ENCODE peak calls at places on chromosomes 7 and 10, in ten cellular contexts. E is B cell, R is BJ, D is endothelial cell, Z is Peyer's patch, W is endothelial cell of umbilical vein, I is upper lobe of right lung, S is ovary, A is adrenal gland, M is gastrocnemius medialis. Y is an unnamed sample.

GRCh38 chr7:108268200-108268820 is 138.1 kb upstream of the LAMB4 start:
- DNase-seq in E (no peak), R (no peak), D (no peak), Z (no peak), W (no peak), I (no peak), S (no peak), A (no peak), M (no peak), Y (no peak)

GRCh38 chr10:6667679-6668270 is 87.7 kb upstream of the PRKCQ start:
- DNase-seq in E (no peak), R (no peak), D (peak), Z (no peak), W (peak), I (no peak), S (no peak), A (peak), M (no peak), Y (peak)

GRCh38 chr7:113085781-113086390 is 741 bp downstream of the GPR85 start:
- DNase-seq in E (no peak), R (no peak), D (peak), Z (no peak), W (peak), I (no peak), S (no peak), A (no peak), M (no peak), Y (no peak)

GRCh38 chr7:150848561-150849115 is 3.7 kb upstream of the AOC1 start:
- DNase-seq in E (no peak), R (no peak), D (no peak), Z (no peak), W (no peak), I (no peak), S (no peak), A (no peak), M (no peak), Y (no peak)

GRCh38 chr7:159025161-159025779 is 119.4 kb downstream of the VIPR2 start:
- DNase-seq in E (no peak), R (no peak), D (no peak), Z (peak), W (no peak), I (peak), S (no peak), A (no peak), M (no peak), Y (no peak)

GRCh38 chr10:97332586-97333350 is 1.8 kb downstream of the FRAT2 start:
- DNase-seq in E (no peak), R (peak), D (peak), Z (no peak), W (peak), I (no peak), S (peak), A (peak), M (peak), Y (peak)

GRCh38 chr10:4541292-4541691 is 284.7 kb upstream of the AKR1E2 start:
- DNase-seq in E (no peak), R (peak), D (no peak), Z (no peak), W (peak), I (no peak), S (no peak), A (no peak), M (no peak), Y (no peak)

GRCh38 chr7:34837826-34838225 is 179.8 kb downstream of the NPSR1 start:
- DNase-seq in E (no peak), R (no peak), D (no peak), Z (no peak), W (no peak), I (no peak), S (no peak), A (no peak), M (no peak), Y (no peak)

GRCh38 chr7:30989008-30989823 is 25.5 kb downstream of the GHRHR start:
- DNase-seq in E (no peak), R (no peak), D (no peak), Z (no peak), W (no peak), I (no peak), S (no peak), A (no peak), M (no peak), Y (no peak)

GRCh38 chr10:77508076-77508475 is 129.5 kb downstream of the KCNMA1 start:
- DNase-seq in E (no peak), R (no peak), D (no peak), Z (no peak), W (no peak), I (no peak), S (no peak), A (no peak), M (no peak), Y (no peak)

GRCh38 chr10:77504870-77505257 is 132.7 kb downstream of the KCNMA1 start:
- DNase-seq in E (no peak), R (no peak), D (no peak), Z (no peak), W (no peak), I (no peak), S (no peak), A (no peak), M (no peak), Y (no peak)

GRCh38 chr10:77506517-77506916 is 131.1 kb downstream of the KCNMA1 start:
- DNase-seq in E (no peak), R (no peak), D (no peak), Z (no peak), W (no peak), I (no peak), S (no peak), A (no peak), M (no peak), Y (no peak)

GRCh38 chr10:77505431-77506334 is 131.9 kb downstream of the KCNMA1 start:
- DNase-seq in E (no peak), R (peak), D (no peak), Z (no peak), W (no peak), I (no peak), S (no peak), A (no peak), M (no peak), Y (no peak)

GRCh38 chr10:77507313-77507712 is 130.3 kb downstream of the KCNMA1 start:
- DNase-seq in E (no peak), R (no peak), D (no peak), Z (no peak), W (peak), I (no peak), S (no peak), A (no peak), M (no peak), Y (no peak)
- TF ChIP-seq CTCF in E (no peak), R (no peak), D (no peak), Z (no peak), W (no peak), I (no peak), S (no peak), A (no peak), M (no peak), Y (no peak)

DNA sequence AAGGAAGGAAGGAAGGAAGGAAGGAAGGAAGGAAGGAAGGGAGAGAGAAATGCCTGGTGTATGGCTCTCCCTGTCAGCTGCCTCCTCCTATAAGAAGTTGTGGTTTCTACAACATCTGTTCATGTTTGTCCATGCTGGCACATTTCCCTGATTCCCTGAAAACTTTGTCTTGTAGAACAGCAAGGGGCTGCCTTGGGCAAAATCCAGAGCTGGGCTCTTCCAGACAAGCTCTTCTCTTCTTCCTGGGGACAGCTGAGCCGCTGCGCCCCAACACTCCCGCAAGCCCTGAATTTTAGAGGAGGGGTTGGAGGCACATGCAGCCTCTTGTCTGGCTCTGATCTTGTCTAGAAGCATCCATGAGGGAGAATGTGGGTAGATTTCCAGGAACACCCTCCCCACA is 282.0 kb upstream of the ADARB2 start:
- DNase-seq in E (no peak), R (no peak), D (no peak), Z (no peak), W (no peak), I (no peak), S (no peak), A (no peak), M (no peak), Y (no peak)
- TF ChIP-seq CTCF in E (no peak), R (no peak), D (no peak), Z (no peak), W (no peak), I (no peak), S (no peak), A (no peak), M (no peak), Y (no peak)

GRCh38 chr10:44805461-44806210 is 105.5 kb upstream of the TMEM72 start:
- DNase-seq in E (no peak), R (no peak), D (no peak), Z (no peak), W (no peak), I (no peak), S (no peak), A (peak), M (no peak), Y (no peak)

GRCh38 chr10:44803820-44804219 is 107.3 kb upstream of the TMEM72 start:
- DNase-seq in E (no peak), R (no peak), D (no peak), Z (no peak), W (peak), I (no peak), S (no peak), A (no peak), M (no peak), Y (no peak)

GRCh38 chr10:44806895-44807294 is 104.2 kb upstream of the TMEM72 start:
- DNase-seq in E (no peak), R (no peak), D (no peak), Z (no peak), W (no peak), I (no peak), S (no peak), A (no peak), M (no peak), Y (no peak)

GRCh38 chr10:44807451-44807850 is 103.7 kb upstream of the TMEM72 start:
- DNase-seq in E (no peak), R (no peak), D (no peak), Z (no peak), W (no peak), I (no peak), S (no peak), A (no peak), M (no peak), Y (no peak)

GRCh38 chr10:44804661-44805060 is 106.5 kb upstream of the TMEM72 start:
- DNase-seq in E (no peak), R (no peak), D (no peak), Z (no peak), W (no peak), I (no peak), S (no peak), A (no peak), M (no peak), Y (no peak)
- TF ChIP-seq CTCF in E (no peak), R (no peak), D (no peak), Z (no peak), W (no peak), I (no peak), S (no peak), A (no peak), M (no peak), Y (no peak)

GRCh38 chr7:79176859-79177477 is 276.5 kb downstream of the MAGI2 start:
- DNase-seq in E (no peak), R (no peak), D (peak), Z (no peak), W (peak), I (no peak), S (no peak), A (no peak), M (no peak), Y (peak)
- TF ChIP-seq CTCF in E (no peak), R (peak), D (no peak), Z (no peak), W (peak), I (peak), S (peak), A (peak), M (no peak), Y (peak)

GRCh38 chr10:115963848-115964247 is 309.2 kb downstream of the GFRA1 start:
- DNase-seq in E (no peak), R (no peak), D (no peak), Z (no peak), W (no peak), I (no peak), S (no peak), A (no peak), M (no peak), Y (no peak)
- TF ChIP-seq CTCF in E (no peak), R (peak), D (peak), Z (no peak), W (peak), I (no peak), S (no peak), A (no peak), M (no peak), Y (peak)

GRCh38 chr10:30270247-30270646 is 78.8 kb downstream of the MTPAP start:
- DNase-seq in E (no peak), R (no peak), D (no peak), Z (no peak), W (peak), I (no peak), S (no peak), A (no peak), M (no peak), Y (no peak)
- TF ChIP-seq CTCF in E (peak), R (no peak), D (peak), Z (no peak), W (peak), I (peak), S (no peak), A (no peak), M (no peak), Y (no peak)

DNA sequence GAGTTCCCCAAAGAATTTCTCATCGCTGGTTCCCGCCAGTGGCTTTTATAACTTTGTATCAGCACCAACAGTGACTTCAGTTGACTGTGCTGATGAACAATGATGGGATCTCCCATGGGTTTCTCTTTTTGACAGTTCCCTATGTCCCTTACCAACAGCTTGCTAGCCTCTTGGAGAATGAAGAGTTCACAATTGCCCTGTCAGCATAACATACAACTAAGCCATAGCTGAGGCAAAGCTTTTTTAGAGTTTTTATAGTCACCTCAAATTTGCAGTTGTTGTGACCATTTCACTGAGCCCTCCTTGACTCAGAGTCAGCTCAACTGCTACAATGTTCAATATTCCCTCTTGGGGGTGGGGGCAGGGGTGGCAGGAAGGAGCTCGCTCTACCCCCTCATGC is 179.8 kb downstream of the TFEC start:
- DNase-seq in E (no peak), R (no peak), D (no peak), Z (no peak), W (no peak), I (no peak), S (no peak), A (no peak), M (no peak), Y (no peak)
- TF ChIP-seq CTCF in E (no peak), R (no peak), D (no peak), Z (no peak), W (no peak), I (no peak), S (no peak), A (no peak), M (no peak), Y (no peak)

Y was measured in nephron progenitor cell.